ENCODE peak calls at places on chromosomes 4 and X, in nine cellular contexts. D is tibial artery; E is HFF-Myc; Z is activated CD4-positive, CD25-positive, alpha-beta regulatory T cell; A is pancreas; V is LoVo; J is D341Med; W is hepatocyte; B is posterior cingulate gyrus. R is an unnamed sample.

GRCh38 chr4:3206439-3207100 is 42.4 kb upstream of the MSANTD1 start:
- DNase-seq in D (peak), E (no peak), Z (no peak), A (no peak), V (no peak), J (no peak), W (no peak), B (no peak), R (no peak)

GRCh38 chrX:21479695-21480280 is 105.6 kb downstream of the CNKSR2 start:
- DNase-seq in D (no peak), E (peak), Z (no peak), A (no peak), V (peak), J (peak), W (peak), B (no peak), R (no peak)

GRCh38 chr4:15651682-15652081 is 3.5 kb downstream of the FBXL5 start:
- DNase-seq in D (no peak), E (no peak), Z (no peak), A (no peak), V (no peak), J (no peak), W (no peak), B (no peak), R (no peak)

GRCh38 chrX:51860679-51861078 is 32.7 kb upstream of the MAGED1 start:
- DNase-seq in D (no peak), E (peak), Z (no peak), A (peak), V (peak), J (peak), W (peak), B (no peak), R (no peak)

GRCh38 chr4:168867128-168867527 is 142.9 kb downstream of the CBR4 start:
- DNase-seq in D (no peak), E (no peak), Z (no peak), A (no peak), V (no peak), J (no peak), W (no peak), B (no peak), R (no peak)

GRCh38 chr4:168859888-168860694 is 150.0 kb downstream of the CBR4 start:
- DNase-seq in D (no peak), E (no peak), Z (no peak), A (no peak), V (no peak), J (no peak), W (no peak), B (no peak), R (no peak)

GRCh38 chr4:1170156-1170804 is 2.1 kb downstream of the SPON2 start:
- DNase-seq in D (peak), E (no peak), Z (no peak), A (no peak), V (no peak), J (no peak), W (no peak), B (no peak), R (no peak)

GRCh38 chr4:6362896-6363295 is 93.2 kb downstream of the WFS1 start:
- DNase-seq in D (no peak), E (no peak), Z (no peak), A (no peak), V (peak), J (no peak), W (peak), B (no peak), R (no peak)

GRCh38 chr4:120056249-120056648 is 10.4 kb downstream of the MAD2L1 start:
- DNase-seq in D (no peak), E (peak), Z (no peak), A (no peak), V (no peak), J (no peak), W (peak), B (no peak), R (no peak)

GRCh38 chr4:86181585-86181984 is 178.3 kb downstream of the MAPK10 start:
- DNase-seq in D (no peak), E (no peak), Z (no peak), A (no peak), V (no peak), J (no peak), W (no peak), B (no peak), R (no peak)

GRCh38 chrX:9379697-9380551 is 84.9 kb upstream of the TBL1X start:
- DNase-seq in D (no peak), E (peak), Z (no peak), A (no peak), V (peak), J (no peak), W (peak), B (no peak), R (no peak)

GRCh38 chr4:88177981-88178632 is 19.7 kb upstream of the ABCG2 start:
- DNase-seq in D (no peak), E (peak), Z (no peak), A (no peak), V (peak), J (no peak), W (peak), B (no peak), R (no peak)

GRCh38 chrX:71809886-71810285 is 46.7 kb downstream of the CXorf49B start:
- DNase-seq in D (no peak), E (no peak), Z (no peak), A (no peak), V (peak), J (no peak), W (no peak), B (no peak), R (no peak)

GRCh38 chrX:16822723-16823122 is 36.5 kb downstream of the TXLNG start:
- DNase-seq in D (no peak), E (no peak), Z (no peak), A (no peak), V (no peak), J (no peak), W (no peak), B (no peak), R (no peak)

GRCh38 chr4:170374770-170375169 is 285.0 kb upstream of the AADAT start:
- DNase-seq in D (no peak), E (no peak), Z (no peak), A (no peak), V (peak), J (peak), W (peak), B (no peak), R (no peak)

GRCh38 chr4:107740950-107741701 is 21.1 kb upstream of the PAPSS1 start:
- DNase-seq in D (peak), E (peak), Z (no peak), A (peak), V (no peak), J (no peak), W (peak), B (peak), R (no peak)

GRCh38 chr4:6988016-6988715 is 55.0 kb upstream of the TADA2B start:
- DNase-seq in D (no peak), E (no peak), Z (no peak), A (no peak), V (no peak), J (no peak), W (no peak), B (no peak), R (no peak)

GRCh38 chrX:152131525-152131924 is 6.9 kb downstream of the MAGEA10 start:
- DNase-seq in D (no peak), E (no peak), Z (no peak), A (no peak), V (no peak), J (no peak), W (no peak), B (no peak), R (no peak)

GRCh38 chr4:73661646-73662119 is 41.4 kb upstream of the RASSF6 start:
- DNase-seq in D (no peak), E (no peak), Z (no peak), A (no peak), V (no peak), J (no peak), W (no peak), B (no peak), R (no peak)

GRCh38 chr4:66376921-66377320 is 706.6 kb upstream of the EPHA5 start:
- DNase-seq in D (no peak), E (no peak), Z (no peak), A (no peak), V (no peak), J (no peak), W (no peak), B (no peak), R (no peak)

GRCh38 chr4:112183252-112183651 is 38.0 kb downstream of the FAM241A start:
- DNase-seq in D (no peak), E (no peak), Z (no peak), A (no peak), V (no peak), J (no peak), W (no peak), B (no peak), R (no peak)

GRCh38 chrX:136667446-136668168 is 19.6 kb downstream of the CD40LG start:
- DNase-seq in D (no peak), E (no peak), Z (no peak), A (no peak), V (no peak), J (no peak), W (no peak), B (no peak), R (no peak)

GRCh38 chr4:4990857-4991540 is 28.3 kb downstream of the CYTL1 start:
- DNase-seq in D (peak), E (peak), Z (no peak), A (peak), V (peak), J (no peak), W (peak), B (peak), R (no peak)

GRCh38 chrX:19810370-19810769 is 77.0 kb downstream of the SH3KBP1 start:
- DNase-seq in D (no peak), E (no peak), Z (no peak), A (no peak), V (no peak), J (peak), W (no peak), B (no peak), R (no peak)

GRCh38 chrX:74119016-74119910 is 184.7 kb upstream of the ZCCHC13 start:
- DNase-seq in D (no peak), E (peak), Z (no peak), A (no peak), V (peak), J (no peak), W (no peak), B (no peak), R (no peak)

GRCh38 chr4:134935320-134935719 is 733.7 kb upstream of the PABPC4L start:
- DNase-seq in D (no peak), E (no peak), Z (no peak), A (no peak), V (peak), J (peak), W (peak), B (no peak), R (no peak)

GRCh38 chrX:97616883-97617510 is 733.3 kb downstream of the RPA4 start:
- DNase-seq in D (no peak), E (peak), Z (no peak), A (no peak), V (peak), J (no peak), W (peak), B (no peak), R (no peak)

R was measured in central memory CD8-positive, alpha-beta T cell.